ENCODE peak calls at places on chromosomes 4 and X, in five cellular contexts. O is SK-N-SH, B is lower leg skin, T is gastrocnemius medialis, X is cardiac muscle cell. L is an unnamed sample.
A peak's percentile ranks its signal among the peaks of the same experiment; 100 is the strongest.

GRCh38 chrX:39121903-39122302 is 320.6 kb downstream of the MID1IP1 start:
- DNase-seq in O (no peak), B (no peak), T (no peak), X (no peak), L (no peak)

GRCh38 chr4:108116423-108117168 is 52.1 kb downstream of the LEF1 start:
- DNase-seq in O (no peak), B (no peak), T (no peak), X (no peak), L (no peak)

GRCh38 chr4:141620715-141621114 is 15.7 kb upstream of the IL15 start:
- DNase-seq in O (no peak), B (no peak), T (no peak), X (no peak), L (no peak)

GRCh38 chr4:181890031-181890430 is 353.2 kb upstream of the TENM3 start:
- DNase-seq in O (peak; percentile 12), B (no peak), T (no peak), X (no peak), L (no peak)

GRCh38 chr4:16031554-16032381 is 52.1 kb downstream of the PROM1 start:
- DNase-seq in O (no peak), B (no peak), T (no peak), X (no peak), L (no peak)

GRCh38 chr4:80446248-80446647 is 110.7 kb downstream of the CFAP299 start:
- DNase-seq in O (no peak), B (no peak), T (no peak), X (no peak), L (no peak)

GRCh38 chr4:14783011-14783877 is 219.0 kb upstream of the CPEB2 start:
- DNase-seq in O (no peak), B (no peak), T (no peak), X (peak; percentile 1), L (no peak)

GRCh38 chr4:168129046-168129772 is 36.9 kb downstream of the ANXA10 start:
- DNase-seq in O (no peak), B (no peak), T (no peak), X (no peak), L (no peak)

GRCh38 chr4:173937871-173938270 is 345.6 kb downstream of the FBXO8 start:
- DNase-seq in O (no peak), B (no peak), T (no peak), X (no peak), L (no peak)

GRCh38 chrX:118370921-118371624 is 25.2 kb downstream of the WDR44 start:
- DNase-seq in O (no peak), B (no peak), T (no peak), X (no peak), L (no peak)

GRCh38 chr4:168917150-168917779 is 92.8 kb downstream of the CBR4 start:
- DNase-seq in O (peak; percentile 42), B (no peak), T (no peak), X (peak; percentile 46), L (no peak)

DNA sequence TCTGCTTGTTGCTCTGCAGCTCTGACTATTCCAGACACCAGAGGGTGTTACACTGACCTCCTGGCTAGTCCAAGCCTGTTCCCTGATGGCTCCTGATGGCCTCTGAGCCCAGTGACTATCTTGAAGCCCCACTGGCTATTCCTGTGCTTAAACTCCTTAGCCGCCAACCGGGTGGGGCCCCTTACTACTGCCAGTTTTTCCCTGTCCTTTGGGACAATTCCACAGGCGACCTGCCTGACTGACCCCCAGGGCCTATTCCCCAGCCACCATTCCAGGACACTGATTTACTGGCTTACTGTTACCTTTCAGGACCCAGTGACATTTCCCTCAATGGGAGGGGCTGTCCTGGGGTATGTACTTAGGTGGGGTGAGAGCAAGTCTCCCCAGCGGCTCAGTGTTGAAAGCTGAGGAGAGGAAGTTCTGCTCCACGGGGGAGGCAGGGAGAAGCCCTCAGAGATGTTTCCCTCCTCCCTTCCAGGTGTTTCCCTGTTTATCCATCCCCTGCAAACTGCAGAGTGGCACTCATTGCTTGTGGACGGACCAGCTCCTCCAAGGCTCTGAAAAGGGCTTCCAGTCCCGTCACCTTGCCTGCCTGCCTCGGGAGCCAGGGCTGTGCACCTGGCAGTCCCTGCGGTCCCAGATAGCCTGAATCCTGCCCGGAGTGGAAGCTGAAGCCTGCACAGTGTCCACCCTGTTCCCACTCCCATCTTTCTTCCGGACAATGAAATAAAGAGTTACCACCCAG is 4.0 kb downstream of the TIMP1 start:
- DNase-seq in O (no peak), B (no peak), T (no peak), X (no peak), L (no peak)
- TF ChIP-seq CTCF in O (no peak), B (no peak), T (no peak), X (peak; percentile 7), L (no peak)

GRCh38 chr4:137909910-137910309 is 332.2 kb downstream of the SLC7A11 start:
- DNase-seq in O (peak; percentile 33), B (no peak), T (no peak), X (peak; percentile 55), L (no peak)

GRCh38 chr4:137901114-137901513 is 341.0 kb downstream of the SLC7A11 start:
- DNase-seq in O (no peak), B (no peak), T (no peak), X (no peak), L (no peak)

DNA sequence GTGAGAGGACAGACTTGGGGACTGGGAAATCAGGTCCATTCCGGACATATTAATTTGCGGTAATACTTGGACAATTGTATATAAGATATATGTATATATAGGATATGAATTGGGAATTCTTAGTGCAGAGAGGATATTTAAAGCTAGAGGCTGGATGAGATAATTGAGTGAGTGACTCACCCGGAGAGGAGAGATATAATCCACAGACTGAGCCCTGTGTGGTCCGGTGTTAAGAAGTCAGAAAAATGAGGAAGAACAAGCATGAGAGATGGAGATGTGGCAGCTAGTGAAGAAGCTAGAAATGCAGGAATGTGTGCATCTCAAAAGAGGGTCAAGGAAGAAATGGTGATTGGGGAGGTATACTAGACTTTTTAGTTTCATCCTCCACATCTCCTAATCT is 336.2 kb downstream of the SLC7A11 start:
- DNase-seq in O (no peak), B (no peak), T (no peak), X (no peak), L (no peak)
- TF ChIP-seq CTCF in O (no peak), B (no peak), T (no peak), X (no peak), L (no peak)

DNA sequence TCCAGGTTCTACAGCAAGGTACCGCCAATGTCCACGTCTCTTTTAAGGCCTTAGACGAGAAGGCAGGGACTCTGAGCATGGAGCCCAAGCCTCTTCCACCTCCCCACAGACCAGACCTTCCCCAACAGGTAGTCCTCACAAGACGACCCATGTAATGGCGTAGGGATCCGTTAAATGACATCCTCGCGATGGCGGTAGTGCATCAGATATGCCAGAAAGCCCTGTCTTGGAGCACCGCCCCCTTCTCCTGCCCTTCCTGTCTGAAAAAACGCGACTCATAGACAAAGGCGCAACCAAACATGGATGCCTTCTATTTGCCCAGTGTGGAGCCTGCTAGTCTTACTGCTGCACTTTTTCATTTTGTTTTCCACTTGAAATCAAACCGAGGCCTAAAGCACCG is 185.4 kb downstream of the OR13H1 start:
- DNase-seq in O (peak; percentile 63), B (no peak), T (no peak), X (no peak), L (no peak)
- TF ChIP-seq CTCF in O (peak; percentile 49), B (no peak), T (no peak), X (no peak), L (no peak)

DNA sequence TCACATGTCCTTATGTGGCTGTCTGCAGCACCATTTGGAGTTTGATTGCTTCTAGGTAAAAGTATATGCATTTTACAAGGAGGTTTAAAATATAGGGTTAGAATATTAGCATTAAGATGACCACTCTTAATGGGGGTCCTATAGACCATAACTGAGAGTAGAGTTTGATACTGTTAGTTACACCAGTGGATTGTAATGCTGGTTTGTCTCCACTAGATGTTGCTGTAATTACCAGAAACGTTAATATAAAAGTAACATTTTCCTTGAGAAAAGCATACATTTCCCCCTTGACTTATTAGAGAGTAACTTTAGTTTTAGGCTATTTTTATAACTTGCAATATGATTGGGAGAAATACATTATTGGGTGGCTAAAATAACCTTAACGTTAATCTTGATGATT is 93.0 kb downstream of the ZXDA start:
- DNase-seq in O (no peak), B (no peak), T (no peak), X (no peak), L (no peak)
- TF ChIP-seq CTCF in O (peak; percentile 63), B (no peak), T (no peak), X (peak; percentile 47), L (no peak)